ENCODE peak calls at places on chromosomes 16 and 17, in ten cellular contexts. N, E, S, K, Q, X, M, I, W and V are unnamed samples.
A peak's percentile ranks its signal among the peaks of the same experiment; 100 is the strongest.

GRCh38 chr17:65730711-65731169 is 169.3 kb upstream of the AXIN2 start:
- DNase-seq in N (no peak), E (no peak), S (no peak), K (no peak), Q (no peak), X (no peak), M (no peak), I (no peak), W (no peak), V (no peak)

GRCh38 chr17:50468120-50469004 is at the start of gene CHAD:
- DNase-seq in N (no peak), E (no peak), S (peak; percentile 57), K (peak; percentile 87), Q (no peak), X (no peak), M (no peak), I (no peak), W (no peak), V (no peak)

GRCh38 chr16:55000595-55000994 is 69.9 kb downstream of the IRX5 start:
- DNase-seq in N (no peak), E (no peak), S (no peak), K (no peak), Q (no peak), X (no peak), M (no peak), I (no peak), W (no peak), V (no peak)

GRCh38 chr16:60640038-60640437 is 1396.2 kb downstream of the CDH8 start:
- DNase-seq in N (no peak), E (no peak), S (no peak), K (no peak), Q (no peak), X (no peak), M (no peak), I (no peak), W (no peak), V (no peak)

GRCh38 chr16:49876716-49877129 is 20.8 kb upstream of the ZNF423 start:
- DNase-seq in N (no peak), E (peak; percentile 85), S (peak; percentile 89), K (peak; percentile 95), Q (peak; percentile 28), X (peak; percentile 80), M (no peak), I (peak; percentile 78), W (peak; percentile 58), V (no peak)

GRCh38 chr16:82695806-82696205 is 69.0 kb downstream of the CDH13 start:
- DNase-seq in N (no peak), E (no peak), S (no peak), K (no peak), Q (no peak), X (no peak), M (no peak), I (no peak), W (no peak), V (no peak)

GRCh38 chr17:44981221-44981968 is 13.3 kb upstream of the C1QL1 start:
- DNase-seq in N (no peak), E (no peak), S (no peak), K (no peak), Q (peak; percentile 92), X (no peak), M (peak; percentile 94), I (no peak), W (no peak), V (no peak)

GRCh38 chr17:48102700-48103378 is 1.6 kb upstream of the CBX1 start:
- DNase-seq in N (no peak), E (peak; percentile 52), S (no peak), K (no peak), Q (peak; percentile 31), X (no peak), M (no peak), I (no peak), W (no peak), V (no peak)

GRCh38 chr17:18280239-18280638 is 19.8 kb downstream of the MIEF2 start:
- DNase-seq in N (no peak), E (no peak), S (peak; percentile 16), K (no peak), Q (no peak), X (no peak), M (no peak), I (no peak), W (no peak), V (no peak)

GRCh38 chr17:16287563-16288027 is 65.7 kb downstream of the CENPV start:
- DNase-seq in N (no peak), E (no peak), S (no peak), K (no peak), Q (peak; percentile 55), X (no peak), M (peak; percentile 87), I (no peak), W (no peak), V (no peak)

GRCh38 chr16:18827890-18828289 is 26.5 kb upstream of the ARL6IP1 start:
- DNase-seq in N (no peak), E (no peak), S (no peak), K (no peak), Q (no peak), X (no peak), M (no peak), I (no peak), W (no peak), V (no peak)
- H3K36me3 ChIP-seq in N (peaks cover 39% of the 10 kb centered on the region), E (peaks cover 61% of the 10 kb centered on the region), S (peaks cover 5% of the 10 kb centered on the region), K (peaks cover 49% of the 10 kb centered on the region), Q (peaks cover 30% of the 10 kb centered on the region), X (no peaks in the 10 kb centered on the region), M (peaks cover 27% of the 10 kb centered on the region), I (peaks cover 57% of the 10 kb centered on the region), W (no peaks in the 10 kb centered on the region), V (no peaks in the 10 kb centered on the region)

GRCh38 chr16:1435921-1436697 is 5.2 kb downstream of the PERCC1 start:
- DNase-seq in N (no peak), E (no peak), S (no peak), K (peak; percentile 79), Q (no peak), X (no peak), M (no peak), I (no peak), W (no peak), V (no peak)
- TF ChIP-seq CTCF in N (no peak), E (no peak), S (no peak), K (no peak), Q (no peak), X (no peak), M (no peak), I (no peak), W (no peak), V (no peak)

GRCh38 chr16:399278-400019 is 2.2 kb upstream of the DECR2 start:
- DNase-seq in N (no peak), E (no peak), S (no peak), K (no peak), Q (no peak), X (no peak), M (no peak), I (no peak), W (no peak), V (no peak)
- H3K4me1 ChIP-seq in N (peaks cover 20% of the 10 kb centered on the region), E (peaks cover 14% of the 10 kb centered on the region), S (peaks cover 10% of the 10 kb centered on the region), K (peaks cover 34% of the 10 kb centered on the region), Q (peaks cover 6% of the 10 kb centered on the region), X (no peaks in the 10 kb centered on the region), M (peaks cover 4% of the 10 kb centered on the region), I (peaks cover 13% of the 10 kb centered on the region), W (peaks cover 43% of the 10 kb centered on the region), V (peaks cover 11% of the 10 kb centered on the region)

GRCh38 chr16:31192856-31193642 is 9.5 kb downstream of the PYCARD start:
- DNase-seq in N (no peak), E (no peak), S (no peak), K (no peak), Q (no peak), X (no peak), M (no peak), I (no peak), W (no peak), V (no peak)
- H3K36me3 ChIP-seq in N (peaks cover 76% of the 10 kb centered on the region), E (peaks cover 93% of the 10 kb centered on the region), S (peaks cover 31% of the 10 kb centered on the region), K (peaks cover 75% of the 10 kb centered on the region), Q (peaks cover 67% of the 10 kb centered on the region), X (no peaks in the 10 kb centered on the region), M (peaks cover 82% of the 10 kb centered on the region), I (peaks cover 81% of the 10 kb centered on the region), W (peaks cover 7% of the 10 kb centered on the region), V (peaks cover 46% of the 10 kb centered on the region)

GRCh38 chr16:56258508-56259424 is 67.5 kb downstream of the GNAO1 start:
- DNase-seq in N (no peak), E (no peak), S (no peak), K (no peak), Q (no peak), X (no peak), M (no peak), I (peak; percentile 52), W (no peak), V (no peak)
- TF ChIP-seq CTCF in N (no peak), E (no peak), S (no peak), K (no peak), Q (no peak), X (no peak), M (no peak), I (no peak), W (no peak), V (no peak)

DNA sequence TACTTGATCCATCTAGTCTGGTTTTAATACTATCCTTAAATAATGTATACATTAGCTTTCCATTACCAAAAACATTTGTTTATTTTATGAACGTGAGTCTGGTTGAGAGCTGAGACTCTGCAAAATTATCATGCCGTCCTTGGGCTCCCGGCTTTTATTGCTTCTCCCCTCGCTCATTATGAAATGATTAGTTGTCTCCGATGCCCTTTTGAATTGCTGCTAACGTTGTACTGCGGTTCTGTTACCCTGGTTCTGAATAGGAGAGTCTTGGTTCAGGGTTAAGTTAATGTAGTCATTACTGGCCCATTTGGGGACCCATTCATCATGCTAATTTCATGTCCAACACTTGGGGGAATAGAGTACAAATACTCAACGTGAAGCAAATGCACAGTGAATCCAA is 12.8 kb downstream of the XYLT1 start:
- DNase-seq in N (no peak), E (no peak), S (no peak), K (no peak), Q (no peak), X (no peak), M (no peak), I (no peak), W (no peak), V (no peak)
- H3K4me1 ChIP-seq in N (peaks cover 10% of the 10 kb centered on the region), E (peaks cover 3% of the 10 kb centered on the region), S (no peaks in the 10 kb centered on the region), K (peaks cover 6% of the 10 kb centered on the region), Q (no peaks in the 10 kb centered on the region), X (peaks cover 19% of the 10 kb centered on the region), M (peaks cover 2% of the 10 kb centered on the region), I (no peaks in the 10 kb centered on the region), W (peaks cover 12% of the 10 kb centered on the region), V (no peaks in the 10 kb centered on the region)

DNA sequence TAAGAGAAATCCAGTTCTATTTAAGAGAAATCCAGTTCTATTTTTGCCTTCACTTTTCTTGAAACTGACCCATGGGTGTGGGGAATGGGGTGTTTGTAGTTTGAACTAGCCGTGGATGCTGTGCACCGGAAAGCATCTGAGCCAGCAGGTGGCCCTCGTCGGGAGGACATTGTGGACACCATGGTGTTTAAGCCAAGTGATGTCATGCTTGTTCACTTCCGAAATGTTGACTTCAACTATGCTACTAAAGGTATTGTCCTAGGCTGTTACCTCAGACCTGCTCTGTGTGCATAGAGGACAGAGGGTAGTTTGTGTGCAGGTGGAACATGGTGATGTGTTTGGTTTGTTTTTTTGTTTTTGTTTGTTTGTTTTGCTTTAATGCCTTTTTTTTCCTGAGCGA is 3.3 kb downstream of the ATXN2L start:
- DNase-seq in N (no peak), E (no peak), S (no peak), K (no peak), Q (peak; percentile 57), X (no peak), M (peak; percentile 34), I (no peak), W (no peak), V (no peak)
- H3K36me3 ChIP-seq in N (peaks cover 43% of the 10 kb centered on the region), E (peaks cover 62% of the 10 kb centered on the region), S (peaks cover 9% of the 10 kb centered on the region), K (peaks cover 55% of the 10 kb centered on the region), Q (peaks cover 49% of the 10 kb centered on the region), X (no peaks in the 10 kb centered on the region), M (peaks cover 43% of the 10 kb centered on the region), I (peaks cover 54% of the 10 kb centered on the region), W (peaks cover 10% of the 10 kb centered on the region), V (peaks cover 17% of the 10 kb centered on the region)